ENCODE peak calls at places on chromosome 10, in four cellular contexts. B is foreskin fibroblast, E is body of pancreas, A is HCT116. M is an unnamed sample.

GRCh38 chr10:124641282-124642075 is 102.7 kb downstream of the FAM53B start:
- DNase-seq in B (peak), E (no peak), A (no peak), M (no peak)

GRCh38 chr10:132946806-132947530 is 4.6 kb upstream of the CFAP46 start:
- DNase-seq in B (no peak), E (no peak), A (no peak), M (no peak)

GRCh38 chr10:60040003-60040662 is 133.8 kb upstream of the CCDC6 start:
- DNase-seq in B (no peak), E (no peak), A (no peak), M (no peak)

GRCh38 chr10:50387736-50388081 is 136.4 kb upstream of the ASAH2 start:
- DNase-seq in B (no peak), E (no peak), A (no peak), M (no peak)

GRCh38 chr10:79446451-79447020 is 1.1 kb upstream of the ZCCHC24 start:
- DNase-seq in B (no peak), E (peak), A (no peak), M (no peak)

GRCh38 chr10:114404171-114405010 is at the start of gene AFAP1L2:
- DNase-seq in B (no peak), E (peak), A (no peak), M (no peak)

GRCh38 chr10:126561499-126562208 is 108.8 kb downstream of the C10orf90 start:
- DNase-seq in B (no peak), E (no peak), A (no peak), M (no peak)

GRCh38 chr10:48470115-48470892 is 134.6 kb downstream of the ARHGAP22 start:
- DNase-seq in B (no peak), E (no peak), A (no peak), M (no peak)

GRCh38 chr10:45379891-45380540 is 6.0 kb downstream of the ALOX5 start:
- DNase-seq in B (no peak), E (no peak), A (no peak), M (no peak)

GRCh38 chr10:74433993-74434392 is 283.0 kb downstream of the ADK start:
- DNase-seq in B (no peak), E (no peak), A (no peak), M (no peak)

GRCh38 chr10:18010050-18010449 is 58.3 kb downstream of the SLC39A12 start:
- DNase-seq in B (peak), E (no peak), A (no peak), M (no peak)

GRCh38 chr10:113576853-113577252 is 24.0 kb downstream of the HABP2 start:
- DNase-seq in B (no peak), E (no peak), A (no peak), M (peak)

GRCh38 chr10:13984647-13985155 is 346.0 kb downstream of the FRMD4A start:
- DNase-seq in B (peak), E (no peak), A (no peak), M (no peak)

GRCh38 chr10:29394321-29394932 is 105.6 kb downstream of the LYZL1 start:
- DNase-seq in B (no peak), E (no peak), A (no peak), M (no peak)

GRCh38 chr10:89213191-89213808 is 6.2 kb upstream of the CH25H start:
- DNase-seq in B (peak), E (no peak), A (no peak), M (no peak)

GRCh38 chr10:93745411-93746065 is 12.2 kb upstream of the LGI1 start:
- DNase-seq in B (peak), E (no peak), A (no peak), M (no peak)

GRCh38 chr10:98295907-98296306 is 27.9 kb upstream of the LOXL4 start:
- DNase-seq in B (peak), E (no peak), A (no peak), M (no peak)

GRCh38 chr10:11793762-11794479 is 29.2 kb upstream of the PROSER2 start:
- DNase-seq in B (no peak), E (no peak), A (peak), M (peak)

GRCh38 chr10:122139627-122140151 is 131.4 kb upstream of the BTBD16 start:
- DNase-seq in B (peak), E (no peak), A (no peak), M (no peak)

GRCh38 chr10:102435529-102436233 is 3.3 kb upstream of the CUEDC2 start:
- DNase-seq in B (no peak), E (no peak), A (no peak), M (no peak)

GRCh38 chr10:49740346-49741107 is 21.6 kb downstream of the OGDHL start:
- DNase-seq in B (no peak), E (no peak), A (no peak), M (no peak)

GRCh38 chr10:44696496-44696895 is 214.6 kb upstream of the TMEM72 start:
- DNase-seq in B (peak), E (no peak), A (no peak), M (no peak)

GRCh38 chr10:70690584-70690983 is 18.3 kb downstream of the ADAMTS14 start:
- DNase-seq in B (no peak), E (no peak), A (no peak), M (no peak)

GRCh38 chr10:78859266-78859665 is 209.5 kb upstream of the ZMIZ1 start:
- DNase-seq in B (no peak), E (no peak), A (no peak), M (no peak)

GRCh38 chr10:93916257-93917063 is 22.7 kb downstream of the SLC35G1 start:
- DNase-seq in B (peak), E (no peak), A (peak), M (peak)

GRCh38 chr10:36023939-36024338 is 381.8 kb upstream of the FZD8 start:
- DNase-seq in B (peak), E (peak), A (no peak), M (no peak)

GRCh38 chr10:7432884-7433726 is 22.3 kb upstream of the SFMBT2 start:
- DNase-seq in B (no peak), E (peak), A (no peak), M (no peak)

GRCh38 chr10:34769941-34770340 is 45.2 kb downstream of the PARD3 start:
- DNase-seq in B (no peak), E (no peak), A (no peak), M (no peak)

GRCh38 chr10:50536617-50537252 is 87.0 kb downstream of the SGMS1 start:
- DNase-seq in B (peak), E (no peak), A (no peak), M (no peak)

GRCh38 chr10:112951349-112952281 is 1.6 kb downstream of the TCF7L2 start:
- DNase-seq in B (peak), E (peak), A (peak), M (peak)

GRCh38 chr10:128147669-128148068 is 21.4 kb upstream of the MKI67 start:
- DNase-seq in B (peak), E (no peak), A (no peak), M (no peak)

GRCh38 chr10:123327450-123327849 is 173.2 kb downstream of the BUB3 start:
- DNase-seq in B (no peak), E (no peak), A (no peak), M (no peak)

GRCh38 chr10:131437556-131438465 is 126.3 kb upstream of the TCERG1L start:
- DNase-seq in B (no peak), E (no peak), A (no peak), M (no peak)

GRCh38 chr10:28633750-28634149 is 43.6 kb upstream of the BAMBI start:
- DNase-seq in B (no peak), E (no peak), A (no peak), M (no peak)

GRCh38 chr10:8130973-8131911 is 76.8 kb downstream of the GATA3 start:
- DNase-seq in B (no peak), E (no peak), A (peak), M (no peak)

GRCh38 chr10:30782543-30783461 is 153.2 kb upstream of the LYZL2 start:
- DNase-seq in B (peak), E (no peak), A (no peak), M (no peak)

GRCh38 chr10:93907049-93907448 is 13.3 kb downstream of the SLC35G1 start:
- DNase-seq in B (no peak), E (no peak), A (no peak), M (no peak)

GRCh38 chr10:15196335-15196834 is 27.9 kb upstream of the NMT2 start:
- DNase-seq in B (no peak), E (no peak), A (no peak), M (no peak)

GRCh38 chr10:77490915-77491314 is 146.7 kb downstream of the KCNMA1 start:
- DNase-seq in B (no peak), E (no peak), A (no peak), M (no peak)

GRCh38 chr10:70982443-70982842 is 94.1 kb upstream of the PCBD1 start:
- DNase-seq in B (peak), E (no peak), A (no peak), M (no peak)

GRCh38 chr10:25176421-25176968 is 1.7 kb downstream of the GPR158 start:
- DNase-seq in B (no peak), E (peak), A (no peak), M (no peak)
- H3K4me3 ChIP-seq in B (no peak), E (no peak), A (no peak), M (no peak)

GRCh38 chr10:4944751-4945280 is 18.4 kb upstream of the AKR1C1 start:
- DNase-seq in B (no peak), E (no peak), A (no peak), M (no peak)

GRCh38 chr10:4947635-4948596 is 15.3 kb upstream of the AKR1C1 start:
- DNase-seq in B (peak), E (peak), A (peak), M (peak)

GRCh38 chr10:4945706-4946348 is 17.4 kb upstream of the AKR1C1 start:
- DNase-seq in B (no peak), E (no peak), A (no peak), M (no peak)

GRCh38 chr10:4946349-4946717 is 16.9 kb upstream of the AKR1C1 start:
- DNase-seq in B (no peak), E (no peak), A (no peak), M (no peak)

DNA sequence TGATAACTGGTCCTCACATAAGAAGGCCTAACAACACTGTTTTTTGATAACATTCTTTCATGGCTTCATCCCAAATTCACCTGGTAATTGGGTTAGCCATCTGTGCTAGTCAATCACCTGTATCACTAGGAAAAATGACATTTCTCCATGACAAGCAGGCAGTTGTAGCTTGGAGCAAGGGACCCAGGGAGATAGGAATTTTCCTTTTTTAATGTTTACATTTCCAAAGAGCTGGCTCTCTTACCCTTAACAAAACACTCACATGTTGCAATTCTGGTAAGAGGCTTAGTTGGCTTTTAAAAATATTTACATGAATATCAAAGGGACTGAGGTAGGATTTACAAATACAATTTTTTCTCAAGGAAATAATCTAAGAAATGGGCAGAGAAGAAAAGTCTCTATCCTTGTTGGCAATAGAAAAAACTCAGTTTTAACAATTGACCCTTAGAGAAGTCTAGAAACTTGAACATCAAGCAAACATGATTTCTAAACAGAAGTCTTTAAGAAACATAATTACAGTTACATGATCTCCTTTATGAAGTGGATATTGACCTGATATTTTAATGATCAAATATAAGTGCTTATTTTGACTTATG is 16.1 kb upstream of the AKR1C1 start:
- DNase-seq in B (no peak), E (no peak), A (no peak), M (no peak)
- H3K4me3 ChIP-seq in B (no peak), E (no peak), A (no peak), M (no peak)

GRCh38 chr10:103849880-103850571 is 5.3 kb downstream of the SH3PXD2A start:
- DNase-seq in B (peak), E (no peak), A (no peak), M (no peak)
- H3K4me3 ChIP-seq in B (peak), E (no peak), A (no peak), M (no peak)

DNA sequence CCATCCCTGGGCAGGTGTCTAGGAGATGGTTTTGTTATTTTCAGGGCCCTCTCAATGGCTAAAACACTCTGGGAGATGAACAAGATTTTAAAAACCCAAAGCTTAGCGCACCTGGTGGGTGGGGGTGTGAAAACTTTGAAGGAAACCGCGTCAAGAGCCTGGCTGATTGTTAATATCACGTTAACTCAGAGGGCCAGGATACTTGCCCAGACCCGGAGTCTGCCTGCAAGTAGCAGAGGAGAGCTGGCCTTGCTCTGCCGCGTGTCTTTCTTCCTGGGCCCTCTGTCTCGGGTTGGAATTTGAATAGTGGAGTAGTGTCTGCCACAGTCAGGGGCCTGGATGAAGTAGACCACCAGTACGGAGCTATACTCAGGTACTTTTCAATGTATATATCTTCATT is 1.1 kb downstream of the MGMT start:
- DNase-seq in B (no peak), E (no peak), A (no peak), M (no peak)
- H3K4me3 ChIP-seq in B (no peak), E (no peak), A (no peak), M (no peak)